ENCODE peak calls at places on chromosomes 3 and 15, in five cellular contexts. F, J, C, G and X are unnamed samples.

GRCh38 chr15:69080203-69080957 is 65.9 kb downstream of the NOX5 start:
- DNase-seq in F (no peak), G (no peak), J (no peak), C (no peak), X (no peak)

GRCh38 chr3:129118745-129119144 is 2.9 kb downstream of the RAB43 start:
- DNase-seq in F (no peak), J (no peak), C (no peak), G (no peak), X (no peak)

GRCh38 chr3:42699511-42699971 is 3.1 kb downstream of the HHATL start:
- DNase-seq in J (peak), G (no peak), C (peak), F (no peak), X (no peak)

GRCh38 chr3:197792019-197792647 is 1.1 kb downstream of the LRCH3 start:
- DNase-seq in C (no peak), J (no peak), G (no peak), F (no peak), X (no peak)

GRCh38 chr15:51334011-51334426 is 4.4 kb downstream of the CYP19A1 start:
- DNase-seq in J (no peak), G (no peak), F (no peak), C (no peak), X (no peak)

GRCh38 chr3:186021673-186022362 is 84.0 kb upstream of the TRA2B start:
- DNase-seq in G (no peak), F (no peak), J (no peak), C (no peak), X (no peak)

GRCh38 chr3:130490246-130490645 is 26.7 kb upstream of the COL6A6 start:
- DNase-seq in G (no peak), J (no peak), F (no peak), C (no peak), X (no peak)

GRCh38 chr3:119660474-119661150 is at the start of gene POPDC2:
- DNase-seq in J (no peak), G (no peak), C (no peak), F (no peak), X (no peak)

GRCh38 chr3:41881233-41881821 is 80.6 kb downstream of the ULK4 start:
- DNase-seq in G (no peak), C (no peak), F (no peak), J (no peak), X (no peak)

GRCh38 chr3:191699546-191699945 is 238.6 kb downstream of the PYDC2 start:
- DNase-seq in J (no peak), F (no peak), C (no peak), G (no peak), X (no peak)

GRCh38 chr3:126461450-126462070 is 14.1 kb downstream of the ZXDC start:
- DNase-seq in J (no peak), F (no peak), C (no peak), G (peak), X (no peak)

GRCh38 chr15:49145651-49146609 is 9.5 kb downstream of the COPS2 start:
- DNase-seq in J (no peak), C (no peak), G (no peak), F (no peak), X (no peak)

GRCh38 chr3:101104334-101104733 is 111.1 kb upstream of the ABI3BP start:
- DNase-seq in F (no peak), G (no peak), J (no peak), C (no peak), X (no peak)

GRCh38 chr3:129161860-129162271 is 1.0 kb upstream of the ISY1 start:
- DNase-seq in G (peak), C (no peak), F (no peak), J (peak), X (no peak)

GRCh38 chr3:29465836-29466235 is 185.0 kb downstream of the RBMS3 start:
- DNase-seq in F (no peak), C (no peak), J (no peak), G (no peak), X (no peak)

GRCh38 chr3:187722206-187722612 is 19.9 kb upstream of the RTP2 start:
- DNase-seq in J (no peak), C (no peak), F (no peak), G (no peak), X (no peak)

GRCh38 chr3:67030785-67031740 is 33.0 kb downstream of the KBTBD8 start:
- DNase-seq in J (no peak), C (no peak), G (no peak), F (peak), X (no peak)

GRCh38 chr15:47857384-47858168 is 140.3 kb downstream of the SEMA6D start:
- DNase-seq in C (no peak), G (no peak), J (no peak), F (peak), X (no peak)
- TF ChIP-seq POLR2AphosphoS5 in C (no peak), G (no peak), J (no peak), F (no peak), X (no peak)

DNA sequence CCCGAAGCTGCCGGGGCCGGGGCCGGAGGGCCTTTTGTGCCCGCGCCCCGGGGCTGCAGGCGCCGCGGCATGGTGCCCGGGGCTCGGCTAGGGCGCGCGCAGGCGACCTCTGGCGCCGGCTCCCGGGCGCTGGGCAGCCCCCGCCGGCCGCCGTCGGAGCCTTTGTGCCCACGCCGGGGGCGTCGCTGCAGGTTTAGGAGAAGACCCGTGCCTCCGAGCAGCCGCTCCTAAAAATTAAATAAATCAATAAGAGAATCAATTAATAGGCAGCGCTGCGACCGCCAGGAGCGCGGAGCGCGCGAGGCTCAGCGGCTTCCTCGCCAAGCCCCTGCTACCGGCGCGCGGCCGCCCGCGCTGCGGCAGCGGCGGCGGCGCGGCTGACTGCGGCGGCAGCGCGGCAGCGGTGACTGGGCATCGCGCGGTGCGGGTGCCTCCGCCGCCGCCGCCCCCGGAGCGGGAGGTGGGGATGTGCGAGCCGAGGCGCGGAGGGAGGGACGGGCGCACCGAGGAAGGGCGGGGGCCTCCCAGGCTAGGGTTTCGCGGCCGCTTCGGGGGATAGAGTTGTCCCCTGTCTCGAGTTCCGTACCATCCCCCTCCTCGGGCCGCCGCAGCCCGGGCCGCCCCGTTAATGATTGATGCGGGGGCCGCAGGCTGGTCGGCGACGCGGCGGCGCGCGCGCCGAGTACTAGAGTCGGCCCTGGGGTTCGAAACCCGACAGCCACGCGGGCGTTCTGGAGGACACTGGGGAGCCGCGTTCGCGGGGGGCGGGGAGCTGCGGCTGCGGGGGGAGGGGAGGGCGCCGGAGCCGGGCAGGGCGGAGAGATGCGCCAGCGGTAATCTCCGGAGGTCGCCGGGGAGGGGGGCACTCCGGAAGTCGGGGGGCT is at the start of gene PAQR9:
- DNase-seq in G (peak), F (no peak), C (no peak), J (peak), X (peak)
- TF ChIP-seq POLR2A in G (no peak), F (no peak), C (no peak), J (peak), X (no peak)

DNA sequence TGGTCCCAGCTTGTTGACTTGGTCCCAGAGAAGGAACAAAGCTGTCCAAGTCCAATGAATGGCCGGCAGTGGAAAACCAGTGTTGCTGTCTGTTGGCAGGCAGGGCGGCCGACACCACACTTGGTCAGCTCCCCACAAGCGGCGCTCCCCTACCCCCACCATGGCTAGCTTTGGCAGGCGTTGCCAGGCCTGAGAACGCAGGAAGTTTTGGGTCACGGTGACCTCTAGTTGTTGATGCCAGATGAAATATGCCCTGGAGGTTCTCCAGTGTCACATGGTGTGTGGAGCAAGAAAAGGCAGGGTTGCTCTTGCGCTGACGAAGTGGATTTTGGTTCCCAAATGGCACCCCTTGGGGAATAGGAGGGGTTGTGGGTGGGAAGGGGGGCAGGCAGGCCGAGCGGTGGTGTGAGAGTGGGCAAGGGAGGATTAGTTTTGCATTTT is 72.7 kb upstream of the TPRG1 start:
- DNase-seq in C (no peak), G (peak), J (no peak), F (no peak), X (no peak)
- TF ChIP-seq POLR2AphosphoS5 in C (no peak), G (no peak), J (no peak), F (no peak), X (no peak)

DNA sequence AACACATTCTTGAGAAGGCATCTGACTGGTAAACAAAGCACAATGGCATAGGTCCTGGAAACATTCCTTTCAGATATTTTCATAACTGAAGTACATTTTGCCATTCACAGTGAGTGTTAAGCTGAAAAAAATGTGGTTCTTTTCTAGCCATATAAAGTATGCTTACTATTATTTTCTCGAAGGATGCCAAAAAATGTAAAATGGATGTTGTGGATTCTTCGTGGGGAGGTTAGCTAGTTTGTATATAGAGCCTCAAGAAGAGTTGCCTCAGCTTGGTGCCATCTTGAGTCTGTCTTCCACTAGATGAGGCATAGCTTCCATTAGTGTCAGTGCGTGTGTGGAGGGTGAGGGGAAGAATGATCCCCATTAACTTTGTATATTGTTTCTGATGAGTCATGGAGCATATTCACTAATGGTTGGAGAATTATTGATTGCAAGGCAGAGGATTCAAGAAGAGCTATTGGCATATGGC is 4.1 kb downstream of the MBNL1 start:
- DNase-seq in C (no peak), J (no peak), G (no peak), F (no peak), X (no peak)
- TF ChIP-seq POLR2A in C (no peak), J (no peak), G (no peak), F (no peak), X (peak)

GRCh38 chr3:30778923-30779322 is 115.5 kb downstream of the GADL1 start:
- DNase-seq in J (no peak), G (no peak), C (no peak), F (no peak), X (no peak)
- TF ChIP-seq POLR2AphosphoS5 in J (no peak), G (no peak), C (no peak), F (no peak), X (no peak)

DNA sequence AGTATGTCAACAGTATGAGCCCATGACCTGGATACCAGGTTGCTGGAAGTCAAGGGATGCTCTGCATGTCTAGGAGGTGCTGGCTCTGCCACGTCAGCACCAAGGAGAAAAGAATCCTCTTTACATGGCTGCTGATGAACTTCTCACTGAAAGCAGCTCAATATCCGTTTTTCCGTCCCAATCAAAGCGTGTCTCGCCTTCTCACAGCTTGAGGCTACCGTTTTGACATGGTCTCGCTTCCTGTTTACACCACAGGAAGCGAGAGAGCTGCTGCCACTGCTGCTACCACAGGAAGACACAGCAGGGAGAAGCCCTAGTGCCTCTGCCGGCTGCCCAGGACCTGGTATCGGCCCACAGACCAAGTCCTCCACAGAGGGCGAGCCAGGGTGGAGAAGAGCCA is 27.3 kb downstream of the STARD5 start:
- DNase-seq in C (peak), F (peak), G (peak), J (no peak), X (peak)
- TF ChIP-seq POLR2A in C (no peak), F (peak), G (peak), J (no peak), X (peak)

DNA sequence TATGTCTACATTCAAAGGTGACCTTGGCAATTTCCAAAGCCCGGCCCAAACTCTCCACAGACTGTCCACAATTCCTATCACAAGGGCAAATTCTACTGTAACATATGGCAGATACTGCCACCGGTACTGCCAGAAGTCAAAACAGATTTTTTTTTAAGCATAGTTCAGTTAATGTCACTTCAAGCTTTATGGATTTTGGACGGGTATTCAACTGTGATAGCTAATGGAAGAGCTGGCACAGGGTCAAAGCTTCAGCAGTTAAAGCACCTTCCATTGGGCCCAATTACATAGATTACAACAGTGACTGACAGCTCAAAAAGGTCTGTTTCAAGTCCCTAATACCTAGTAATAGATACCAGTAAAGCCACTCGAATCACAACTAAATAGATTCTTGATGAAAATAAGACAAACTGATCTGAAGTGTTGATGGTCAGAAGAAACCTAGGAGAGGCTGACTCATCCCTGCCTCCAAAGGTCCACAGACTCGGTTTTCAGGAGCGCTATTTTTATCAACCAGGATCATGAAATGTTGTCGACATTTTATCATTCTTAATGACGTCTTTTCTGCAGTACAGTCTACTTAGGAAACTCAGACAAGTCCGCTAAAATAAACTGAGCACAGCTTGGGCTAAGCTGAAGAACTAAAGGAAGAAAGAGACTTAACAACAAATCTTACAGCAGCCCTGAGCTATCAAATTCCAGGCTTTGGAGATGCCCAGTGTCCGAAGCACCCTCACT is 38.7 kb downstream of the ANXA2 start:
- DNase-seq in J (no peak), F (no peak), C (peak), G (no peak), X (no peak)
- TF ChIP-seq POLR2AphosphoS5 in J (no peak), F (no peak), C (no peak), G (no peak), X (no peak)